ENCODE peak calls at places on chromosomes 13 and 19, in seven cellular contexts. W, Y, R, G, S, J and F are unnamed samples.

GRCh38 chr19:27776020-27776419 is 1436.9 kb downstream of the UQCRFS1 start:
- DNase-seq in W (no peak), Y (no peak), R (no peak), G (no peak), S (peak; percentile 33), J (peak; percentile 50), F (no peak)

GRCh38 chr19:42132030-42132628 is at the start of gene POU2F2:
- DNase-seq in W (peak; percentile 71), Y (no peak), R (peak; percentile 79), G (no peak), S (no peak), J (no peak), F (peak; percentile 51)

GRCh38 chr13:114020750-114021463 is 47.0 kb upstream of the C13orf46 start:
- DNase-seq in W (no peak), Y (no peak), R (no peak), G (no peak), S (no peak), J (no peak), F (no peak)

GRCh38 chr19:14004619-14005380 is 1.3 kb downstream of the RFX1 start:
- DNase-seq in W (peak; percentile 84), Y (no peak), R (no peak), G (peak; percentile 49), S (peak; percentile 28), J (no peak), F (no peak)

GRCh38 chr13:21639604-21640003 is 31.3 kb upstream of the FGF9 start:
- DNase-seq in W (no peak), Y (peak; percentile 40), R (no peak), G (no peak), S (no peak), J (no peak), F (peak; percentile 75)

GRCh38 chr19:10138879-10139795 is 19.4 kb upstream of the EIF3G start:
- DNase-seq in W (no peak), Y (no peak), R (no peak), G (no peak), S (no peak), J (no peak), F (no peak)

GRCh38 chr19:14019100-14019499 is 8.8 kb upstream of the RLN3 start:
- DNase-seq in W (no peak), Y (no peak), R (no peak), G (no peak), S (peak; percentile 46), J (no peak), F (no peak)

GRCh38 chr19:32324631-32325215 is 20.7 kb upstream of the ZNF507 start:
- DNase-seq in W (no peak), Y (peak; percentile 14), R (no peak), G (no peak), S (no peak), J (no peak), F (no peak)

GRCh38 chr13:47287291-47287751 is 390.5 kb upstream of the HTR2A start:
- DNase-seq in W (no peak), Y (no peak), R (no peak), G (no peak), S (no peak), J (no peak), F (no peak)

GRCh38 chr13:40371531-40372125 is 294.8 kb downstream of the FOXO1 start:
- DNase-seq in W (no peak), Y (peak; percentile 52), R (no peak), G (no peak), S (no peak), J (no peak), F (no peak)

GRCh38 chr13:85332595-85332994 is 466.6 kb downstream of the SLITRK6 start:
- DNase-seq in W (no peak), Y (no peak), R (no peak), G (no peak), S (no peak), J (no peak), F (no peak)

GRCh38 chr13:53150568-53150967 is 122.0 kb downstream of the OLFM4 start:
- DNase-seq in W (no peak), Y (no peak), R (no peak), G (no peak), S (no peak), J (no peak), F (no peak)

GRCh38 chr13:102089722-102090121 is 312.1 kb downstream of the FGF14 start:
- DNase-seq in W (no peak), Y (no peak), R (no peak), G (no peak), S (no peak), J (no peak), F (no peak)

GRCh38 chr13:100789481-100789880 is 114.9 kb upstream of the TMTC4 start:
- DNase-seq in W (peak; percentile 63), Y (peak; percentile 96), R (no peak), G (no peak), S (no peak), J (no peak), F (no peak)

GRCh38 chr13:109938255-109938936 is 152.0 kb upstream of the IRS2 start:
- DNase-seq in W (no peak), Y (no peak), R (no peak), G (no peak), S (no peak), J (no peak), F (no peak)

GRCh38 chr19:11091343-11092153 is 2.3 kb downstream of the LDLR start:
- DNase-seq in W (no peak), Y (no peak), R (peak; percentile 64), G (peak; percentile 30), S (no peak), J (peak; percentile 50), F (no peak)

GRCh38 chr13:62510906-62511655 is 1095.4 kb upstream of the PCDH20 start:
- DNase-seq in W (no peak), Y (no peak), R (no peak), G (no peak), S (no peak), J (no peak), F (no peak)

GRCh38 chr19:43527860-43528622 is 1.0 kb upstream of the ETHE1 start:
- DNase-seq in W (no peak), Y (peak; percentile 26), R (no peak), G (peak; percentile 24), S (no peak), J (no peak), F (no peak)

GRCh38 chr13:99751517-99752199 is 219.9 kb downstream of the ZIC5 start:
- DNase-seq in W (no peak), Y (no peak), R (no peak), G (no peak), S (no peak), J (no peak), F (no peak)

GRCh38 chr13:107867701-107868661 is 347.4 kb downstream of the LIG4 start:
- DNase-seq in W (peak; percentile 74), Y (peak; percentile 94), R (no peak), G (no peak), S (peak; percentile 12), J (no peak), F (peak; percentile 83)